ENCODE peak calls at places on chromosomes 11 and 22, in six cellular contexts. O is cardiac fibroblast, U is lower lobe of right lung, G is endothelial cell, T is H54, D is choroid plexus epithelial cell. W is an unnamed sample.

GRCh38 chr11:63897459-63898156 is 19.4 kb downstream of the RCOR2 start:
- DNase-seq in O (no peak), U (no peak), G (no peak), T (no peak), D (no peak), W (no peak)

GRCh38 chr11:129946256-129946655 is 50.9 kb upstream of the NFRKB start:
- DNase-seq in O (no peak), U (no peak), G (no peak), T (no peak), D (peak; percentile 31), W (no peak)

GRCh38 chr22:48739348-48740085 is 1088.2 kb downstream of the BRD1 start:
- DNase-seq in O (no peak), U (no peak), G (no peak), T (no peak), D (no peak), W (no peak)

GRCh38 chr11:65425971-65426838 is 3.6 kb downstream of the NEAT1 start:
- DNase-seq in O (peak; percentile 88), U (no peak), G (no peak), T (no peak), D (peak; percentile 82), W (no peak)

GRCh38 chr11:23765862-23766261 is 731.0 kb upstream of the LUZP2 start:
- DNase-seq in O (peak; percentile 48), U (no peak), G (no peak), T (no peak), D (peak; percentile 43), W (peak; percentile 62)

GRCh38 chr11:86370922-86371614 is 3.6 kb upstream of the CCDC81 start:
- DNase-seq in O (peak; percentile 87), U (no peak), G (no peak), T (no peak), D (peak; percentile 80), W (peak; percentile 24)

GRCh38 chr22:33380789-33381530 is 322.8 kb upstream of the SYN3 start:
- DNase-seq in O (peak; percentile 90), U (no peak), G (no peak), T (peak; percentile 31), D (peak; percentile 92), W (no peak)

GRCh38 chr11:75350743-75351540 is 519 bp downstream of the ARRB1 start:
- DNase-seq in O (peak; percentile 33), U (peak; percentile 81), G (peak; percentile 37), T (no peak), D (no peak), W (no peak)

GRCh38 chr22:19961201-19961580 is 19.6 kb upstream of the TXNRD2 start:
- DNase-seq in O (no peak), U (no peak), G (no peak), T (no peak), D (no peak), W (no peak)

GRCh38 chr11:76217653-76218160 is 11.4 kb upstream of the WNT11 start:
- DNase-seq in O (no peak), U (peak; percentile 9), G (no peak), T (no peak), D (no peak), W (no peak)

GRCh38 chr11:6523253-6523652 is 26.2 kb downstream of the DNHD1 start:
- DNase-seq in O (peak; percentile 69), U (no peak), G (no peak), T (peak; percentile 51), D (peak; percentile 79), W (peak; percentile 53)

GRCh38 chr22:26679003-26679629 is 21.7 kb downstream of the MIAT start:
- DNase-seq in O (peak; percentile 82), U (peak; percentile 70), G (peak; percentile 89), T (peak; percentile 36), D (peak; percentile 85), W (peak; percentile 66)

GRCh38 chr11:12602421-12602820 is 71.8 kb upstream of the TEAD1 start:
- DNase-seq in O (peak; percentile 25), U (no peak), G (no peak), T (no peak), D (no peak), W (no peak)

GRCh38 chr11:124961972-124962609 is 8.1 kb downstream of the CCDC15 start:
- DNase-seq in O (peak; percentile 90), U (no peak), G (peak; percentile 31), T (peak; percentile 17), D (peak; percentile 93), W (no peak)

GRCh38 chr11:20158597-20159257 is 1.5 kb downstream of the DBX1 start:
- DNase-seq in O (peak; percentile 68), U (peak; percentile 53), G (peak; percentile 81), T (peak; percentile 43), D (peak; percentile 73), W (no peak)

GRCh38 chr11:61477734-61478148 is 30.8 kb upstream of the LRRC10B start:
- DNase-seq in O (peak; percentile 34), U (no peak), G (peak; percentile 69), T (peak; percentile 50), D (no peak), W (no peak)

GRCh38 chr11:19803506-19803998 is 90.9 kb downstream of the NAV2 start:
- DNase-seq in O (no peak), U (no peak), G (no peak), T (no peak), D (no peak), W (no peak)

GRCh38 chr11:11391796-11392195 is 38.7 kb upstream of the CSNK2A3 start:
- DNase-seq in O (peak; percentile 78), U (no peak), G (no peak), T (peak; percentile 64), D (peak; percentile 59), W (peak; percentile 85)